ENCODE peak calls at places on chromosomes 11 and 22, in nine cellular contexts. J is thyroid gland, O is lung, T is body of pancreas, N is adrenal gland, V is mammary epithelial cell, Z is cardiac muscle cell, Q is left ventricle myocardium inferior, G is dorsolateral prefrontal cortex. K is an unnamed sample.

GRCh38 chr22:46007003-46007847 is 30.3 kb upstream of the WNT7B start:
- DNase-seq in J (peak; percentile 78), O (peak; percentile 76), T (peak; percentile 83), N (peak; percentile 79), V (peak; percentile 91), Z (peak; percentile 82), Q (peak; percentile 63), G (no peak), K (peak; percentile 84)

GRCh38 chr22:30433227-30433626 is 7.7 kb downstream of the MTFP1 start:
- DNase-seq in J (no peak), O (no peak), T (no peak), N (no peak), V (no peak), Z (no peak), Q (no peak), G (no peak), K (no peak)

GRCh38 chr22:45831394-45831793 is 145.6 kb downstream of the WNT7B start:
- DNase-seq in J (no peak), O (no peak), T (no peak), N (no peak), V (no peak), Z (peak; percentile 40), Q (no peak), G (no peak), K (no peak)

GRCh38 chr11:109362059-109362458 is 59.9 kb upstream of the C11orf87 start:
- DNase-seq in J (no peak), O (no peak), T (no peak), N (no peak), V (no peak), Z (no peak), Q (no peak), G (no peak), K (no peak)

GRCh38 chr11:133929401-133930052 is 27.2 kb downstream of the IGSF9B start:
- DNase-seq in J (no peak), O (no peak), T (no peak), N (no peak), V (no peak), Z (no peak), Q (no peak), G (no peak), K (peak; percentile 45)

GRCh38 chr11:201936-202335 is 5.3 kb downstream of the BET1L start:
- DNase-seq in J (no peak), O (peak; percentile 25), T (no peak), N (no peak), V (no peak), Z (peak; percentile 27), Q (no peak), G (peak; percentile 3), K (no peak)

GRCh38 chr11:19769820-19770219 is 57.2 kb downstream of the NAV2 start:
- DNase-seq in J (no peak), O (no peak), T (no peak), N (no peak), V (peak; percentile 55), Z (peak; percentile 55), Q (no peak), G (no peak), K (no peak)

GRCh38 chr22:46537221-46537945 is at the start of gene CELSR1:
- DNase-seq in J (peak; percentile 61), O (peak; percentile 79), T (no peak), N (no peak), V (peak; percentile 83), Z (peak; percentile 40), Q (peak; percentile 28), G (no peak), K (peak; percentile 58)

GRCh38 chr11:10792385-10793068 is 16.2 kb downstream of the EIF4G2 start:
- DNase-seq in J (peak; percentile 90), O (peak; percentile 92), T (peak; percentile 88), N (peak; percentile 90), V (peak; percentile 59), Z (peak; percentile 81), Q (peak; percentile 87), G (peak; percentile 47), K (peak; percentile 96)

GRCh38 chr22:19849800-19850481 is 4.7 kb downstream of the GNB1L start:
- DNase-seq in J (peak; percentile 94), O (peak; percentile 86), T (peak; percentile 68), N (no peak), V (peak; percentile 46), Z (no peak), Q (no peak), G (no peak), K (no peak)

GRCh38 chr11:31499576-31500178 is 9.7 kb downstream of the IMMP1L start:
- DNase-seq in J (no peak), O (no peak), T (no peak), N (no peak), V (no peak), Z (peak; percentile 26), Q (no peak), G (no peak), K (no peak)

GRCh38 chr11:70066628-70067027 is 11.5 kb upstream of the ANO1 start:
- DNase-seq in J (no peak), O (no peak), T (no peak), N (no peak), V (no peak), Z (no peak), Q (no peak), G (no peak), K (no peak)

GRCh38 chr22:32584650-32585049 is 110.0 kb downstream of the FBXO7 start:
- DNase-seq in J (no peak), O (no peak), T (no peak), N (no peak), V (no peak), Z (peak; percentile 61), Q (no peak), G (no peak), K (no peak)

GRCh38 chr11:117315285-117316196 is 515 bp downstream of the BACE1 start:
- DNase-seq in J (peak; percentile 14), O (no peak), T (peak; percentile 21), N (peak; percentile 9), V (no peak), Z (no peak), Q (no peak), G (no peak), K (peak; percentile 63)

GRCh38 chr11:95108671-95109551 is 19.3 kb downstream of the ENDOD1 start:
- DNase-seq in J (no peak), O (no peak), T (no peak), N (no peak), V (no peak), Z (peak; percentile 51), Q (no peak), G (no peak), K (no peak)

GRCh38 chr22:33593818-33594217 is 326.5 kb downstream of the LARGE1 start:
- DNase-seq in J (no peak), O (no peak), T (no peak), N (no peak), V (no peak), Z (no peak), Q (no peak), G (no peak), K (no peak)

GRCh38 chr11:113553905-113554304 is 78.7 kb upstream of the DRD2 start:
- DNase-seq in J (no peak), O (no peak), T (no peak), N (no peak), V (no peak), Z (no peak), Q (no peak), G (no peak), K (no peak)

GRCh38 chr11:91998466-91998865 is 226.2 kb upstream of the FAT3 start:
- DNase-seq in J (no peak), O (no peak), T (no peak), N (no peak), V (no peak), Z (no peak), Q (no peak), G (no peak), K (no peak)

GRCh38 chr11:112316971-112317370 is 56.3 kb upstream of the PLET1 start:
- DNase-seq in J (no peak), O (no peak), T (no peak), N (no peak), V (no peak), Z (no peak), Q (no peak), G (no peak), K (no peak)

GRCh38 chr11:94417386-94417987 is 16.3 kb upstream of the GPR83 start:
- DNase-seq in J (no peak), O (no peak), T (no peak), N (no peak), V (peak; percentile 16), Z (peak; percentile 68), Q (no peak), G (no peak), K (no peak)

GRCh38 chr11:2797181-2797711 is 88.3 kb downstream of the CDKN1C start:
- DNase-seq in J (peak; percentile 3), O (no peak), T (peak; percentile 9), N (peak; percentile 56), V (peak; percentile 12), Z (no peak), Q (peak; percentile 7), G (no peak), K (peak; percentile 48)

GRCh38 chr11:102449651-102450570 is 2.7 kb downstream of the TMEM123 start:
- DNase-seq in J (no peak), O (no peak), T (no peak), N (no peak), V (no peak), Z (no peak), Q (no peak), G (no peak), K (no peak)

GRCh38 chr22:39567135-39567946 is 3.2 kb upstream of the CACNA1I start:
- DNase-seq in J (no peak), O (no peak), T (no peak), N (no peak), V (peak; percentile 62), Z (no peak), Q (no peak), G (no peak), K (no peak)
- H3K27me3 ChIP-seq in J (no peaks in the 10 kb centered on the region), O (no peaks in the 10 kb centered on the region), T (no peaks in the 10 kb centered on the region), N (no peaks in the 10 kb centered on the region), V (no peaks in the 10 kb centered on the region), Z (no peaks in the 10 kb centered on the region), Q (peaks cover 85% of the 10 kb centered on the region), G (no peaks in the 10 kb centered on the region), K (no peaks in the 10 kb centered on the region)

GRCh38 chr11:1504581-1505290 is 18.2 kb upstream of the MOB2 start:
- DNase-seq in J (no peak), O (no peak), T (no peak), N (no peak), V (no peak), Z (no peak), Q (peak; percentile 11), G (no peak), K (peak; percentile 10)
- H3K27ac ChIP-seq in J (no peak overlapping the region), O (no peak overlapping the region), T (no peak overlapping the region), N (no peak overlapping the region), V (no peak overlapping the region), Z (no peak overlapping the region), Q (no peak overlapping the region), G (no peak overlapping the region), K (no peak overlapping the region)

GRCh38 chr22:28939932-28940331 is 56.6 kb downstream of the ZNRF3 start:
- DNase-seq in J (no peak), O (no peak), T (no peak), N (no peak), V (no peak), Z (no peak), Q (no peak), G (no peak), K (no peak)
- H3K4me3 ChIP-seq in J (no peak overlapping the region), O (no peak overlapping the region), T (no peak overlapping the region), N (no peak overlapping the region), V (no peak overlapping the region), Z (no peak overlapping the region), Q (no peak overlapping the region), G (no peak overlapping the region), K (no peak overlapping the region)

DNA sequence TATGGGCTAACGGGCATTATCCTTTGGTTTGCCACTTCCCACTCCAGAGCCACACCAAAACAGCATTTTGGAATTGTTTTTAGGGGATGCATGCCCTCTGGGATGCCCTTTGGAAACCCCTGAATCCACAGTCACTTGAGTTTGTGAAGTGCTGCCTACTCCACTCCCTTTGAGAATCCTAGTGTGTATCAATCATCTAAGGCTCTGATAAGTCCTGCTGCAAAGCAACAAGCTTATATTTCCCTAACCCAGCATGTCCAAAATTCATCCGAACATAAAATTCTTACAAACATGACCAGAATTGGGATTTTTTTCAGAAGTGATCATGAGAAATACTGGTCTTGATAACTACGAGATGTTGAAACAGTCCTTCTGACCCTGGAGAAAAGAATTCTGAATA is 387.9 kb downstream of the MN1 start:
- DNase-seq in J (no peak), O (no peak), T (no peak), N (no peak), V (no peak), Z (no peak), Q (no peak), G (no peak), K (no peak)
- H3K27me3 ChIP-seq in J (no peaks in the 10 kb centered on the region), O (no peaks in the 10 kb centered on the region), T (no peaks in the 10 kb centered on the region), N (peaks cover 23% of the 10 kb centered on the region), V (no peaks in the 10 kb centered on the region), Z (no peaks in the 10 kb centered on the region), Q (peaks cover 85% of the 10 kb centered on the region), G (no peaks in the 10 kb centered on the region), K (no peaks in the 10 kb centered on the region)

K was measured in right cardiac atrium.